ENCODE peak calls at places on chromosome 22, in four cellular contexts. C is brain microvascular endothelial cell; W is right atrium auricular region; A is CD8-positive, alpha-beta T cell. M is an unnamed sample.

GRCh38 chr22:30238661-30239420 is 7.7 kb downstream of the LIF start:
- DNase-seq in C (peak; percentile 81), W (no peak), A (no peak), M (peak; percentile 65)

GRCh38 chr22:29938285-29938693 is 55.3 kb downstream of the MTMR3 start:
- DNase-seq in W (no peak), C (no peak), A (no peak), M (no peak)

GRCh38 chr22:46598737-46599424 is 21.3 kb upstream of the GRAMD4 start:
- DNase-seq in A (no peak), C (no peak), W (no peak), M (no peak)

GRCh38 chr22:50117168-50117762 is 27.5 kb downstream of the MOV10L1 start:
- DNase-seq in A (no peak), W (no peak), C (no peak), M (no peak)

GRCh38 chr22:47355776-47356432 is 593.5 kb downstream of the TBC1D22A start:
- DNase-seq in W (peak; percentile 34), C (no peak), A (no peak), M (no peak)

GRCh38 chr22:46359362-46359761 is 23.8 kb downstream of the TRMU start:
- DNase-seq in C (no peak), A (no peak), W (no peak), M (no peak)

GRCh38 chr22:38935023-38935422 is 22.4 kb upstream of the APOBEC3A start:
- DNase-seq in A (no peak), C (no peak), W (no peak), M (no peak)

GRCh38 chr22:42945736-42946135 is 69.2 kb downstream of the PACSIN2 start:
- DNase-seq in A (no peak), C (no peak), W (no peak), M (no peak)

GRCh38 chr22:31248138-31248745 is 36.1 kb downstream of the LIMK2 start:
- DNase-seq in A (peak; percentile 40), W (peak; percentile 76), C (peak; percentile 94), M (peak; percentile 80)

GRCh38 chr22:46364341-46365165 is 29.0 kb downstream of the TRMU start:
- DNase-seq in W (no peak), C (no peak), A (no peak), M (no peak)

GRCh38 chr22:32660292-32660691 is 141.2 kb upstream of the TIMP3 start:
- DNase-seq in W (peak; percentile 85), A (peak; percentile 8), C (peak; percentile 47), M (no peak)

GRCh38 chr22:27139935-27140493 is 482.6 kb downstream of the MIAT start:
- DNase-seq in W (peak; percentile 78), C (peak; percentile 93), A (no peak), M (no peak)

GRCh38 chr22:49286236-49286760 is 541.4 kb downstream of the BRD1 start:
- DNase-seq in W (no peak), A (no peak), C (no peak), M (no peak)

GRCh38 chr22:43343262-43343988 is at the start of gene SCUBE1:
- DNase-seq in C (no peak), A (peak; percentile 4), W (no peak), M (no peak)

GRCh38 chr22:31218565-31219262 is 6.6 kb downstream of the LIMK2 start:
- DNase-seq in C (no peak), W (no peak), A (no peak), M (no peak)

GRCh38 chr22:27220349-27220748 is 563.0 kb downstream of the MIAT start:
- DNase-seq in W (no peak), C (peak; percentile 91), A (no peak), M (peak; percentile 46)

GRCh38 chr22:37275622-37276021 is 6.7 kb upstream of the CYTH4 start:
- DNase-seq in A (no peak), C (no peak), W (no peak), M (no peak)

GRCh38 chr22:44524806-44525205 is 26.8 kb upstream of the RTL6 start:
- DNase-seq in C (no peak), A (no peak), W (no peak), M (no peak)

GRCh38 chr22:29692327-29692640 is 27.5 kb upstream of the CABP7 start:
- DNase-seq in C (no peak), W (no peak), A (no peak), M (no peak)

GRCh38 chr22:17920992-17921650 is 103.2 kb downstream of the MICAL3 start:
- DNase-seq in C (no peak), W (no peak), A (no peak), M (no peak)

GRCh38 chr22:45534339-45535192 is 31.9 kb downstream of the FBLN1 start:
- DNase-seq in W (no peak), A (no peak), C (no peak), M (peak; percentile 78)

GRCh38 chr22:46593211-46593676 is 26.9 kb upstream of the GRAMD4 start:
- DNase-seq in C (no peak), A (no peak), W (no peak), M (no peak)

GRCh38 chr22:43127166-43127908 is 15.9 kb downstream of the MCAT start:
- DNase-seq in W (no peak), A (no peak), C (no peak), M (no peak)

GRCh38 chr22:18063311-18063710 is 14.5 kb upstream of the PEX26 start:
- DNase-seq in A (no peak), W (no peak), C (no peak), M (no peak)

GRCh38 chr22:22591348-22592299 is 32.6 kb upstream of the PRAME start:
- DNase-seq in C (no peak), W (no peak), A (no peak), M (no peak)
- TF ChIP-seq CTCF in C (peak; percentile 20), W (peak; percentile 24), A (no peak), M (no peak)

DNA sequence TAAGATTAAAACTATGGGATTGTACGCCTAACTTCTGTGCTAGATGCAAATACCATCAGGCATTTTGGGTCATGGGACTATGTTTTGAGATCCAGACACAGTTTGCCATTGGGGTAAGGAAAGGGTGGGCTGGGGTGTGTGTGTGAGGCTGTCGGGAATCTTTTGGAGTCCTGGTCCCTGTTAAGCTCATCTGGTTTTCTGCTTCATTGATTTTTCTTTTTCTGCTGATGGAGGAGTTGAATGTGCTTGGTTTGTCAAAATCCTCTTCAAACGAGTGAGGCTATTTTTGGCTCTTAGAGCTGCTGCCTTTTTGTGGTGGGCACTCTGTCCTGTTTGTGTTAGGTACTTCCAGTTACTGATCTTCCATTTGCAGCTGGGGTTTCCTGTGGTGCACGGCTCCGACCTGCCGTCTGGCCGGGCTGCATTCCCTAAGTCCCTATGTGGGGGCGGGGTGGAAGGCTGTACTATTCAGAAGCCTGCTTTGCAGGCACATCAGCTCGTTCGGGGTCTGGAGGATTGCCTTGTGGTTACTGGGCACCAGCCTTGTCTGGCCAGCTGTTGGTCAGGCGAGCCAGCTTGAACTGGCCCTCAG is 2.9 kb downstream of the BCR start:
- DNase-seq in C (peak; percentile 43), A (no peak), W (peak; percentile 69), M (no peak)
- H3K4me3 ChIP-seq in C (peak overlapping the region; percentile 47), A (peak overlapping the region; percentile 48), W (peak overlapping the region; percentile 67), M (peak overlapping the region; percentile 83)

GRCh38 chr22:21951931-21952465 is 650 bp downstream of the PPM1F start:
- DNase-seq in A (no peak), W (peak; percentile 63), C (peak; percentile 34), M (peak; percentile 6)
- H3K27ac ChIP-seq in A (no peak overlapping the region), W (peak overlapping the region; percentile 76), C (no peak overlapping the region), M (no peak overlapping the region)

GRCh38 chr22:20116951-20117645 is at the start of gene TRMT2A:
- DNase-seq in W (peak; percentile 98), C (peak; percentile 97), A (peak; percentile 91), M (peak; percentile 94)
- TF ChIP-seq CTCF in W (no peak), C (no peak), A (no peak), M (no peak)

GRCh38 chr22:40396882-40397281 is 26.5 kb downstream of the SGSM3 start:
- DNase-seq in C (peak; percentile 75), A (no peak), W (no peak), M (peak; percentile 59)
- H3K4me3 ChIP-seq in C (no peak overlapping the region), A (no peak overlapping the region), W (no peak overlapping the region), M (no peak overlapping the region)

GRCh38 chr22:20130319-20130718 is 1.3 kb upstream of the ZDHHC8 start:
- DNase-seq in W (no peak), C (no peak), A (no peak), M (no peak)

GRCh38 chr22:20129747-20130014 is 1.9 kb upstream of the ZDHHC8 start:
- DNase-seq in W (no peak), C (no peak), A (no peak), M (no peak)

GRCh38 chr22:20131593-20131855 is at the start of gene ZDHHC8:
- DNase-seq in W (no peak), C (no peak), A (no peak), M (no peak)

GRCh38 chr22:20131856-20132685 is 467 bp downstream of the ZDHHC8 start:
- DNase-seq in C (no peak), A (no peak), W (no peak), M (no peak)

GRCh38 chr22:20130739-20131592 is 638 bp upstream of the ZDHHC8 start:
- DNase-seq in W (peak; percentile 86), C (peak; percentile 68), A (peak; percentile 46), M (peak; percentile 15)
- H3K27ac ChIP-seq in W (peak overlapping the region; percentile 98), C (peak overlapping the region; percentile 45), A (peak overlapping the region; percentile 58), M (peak overlapping the region; percentile 47)

DNA sequence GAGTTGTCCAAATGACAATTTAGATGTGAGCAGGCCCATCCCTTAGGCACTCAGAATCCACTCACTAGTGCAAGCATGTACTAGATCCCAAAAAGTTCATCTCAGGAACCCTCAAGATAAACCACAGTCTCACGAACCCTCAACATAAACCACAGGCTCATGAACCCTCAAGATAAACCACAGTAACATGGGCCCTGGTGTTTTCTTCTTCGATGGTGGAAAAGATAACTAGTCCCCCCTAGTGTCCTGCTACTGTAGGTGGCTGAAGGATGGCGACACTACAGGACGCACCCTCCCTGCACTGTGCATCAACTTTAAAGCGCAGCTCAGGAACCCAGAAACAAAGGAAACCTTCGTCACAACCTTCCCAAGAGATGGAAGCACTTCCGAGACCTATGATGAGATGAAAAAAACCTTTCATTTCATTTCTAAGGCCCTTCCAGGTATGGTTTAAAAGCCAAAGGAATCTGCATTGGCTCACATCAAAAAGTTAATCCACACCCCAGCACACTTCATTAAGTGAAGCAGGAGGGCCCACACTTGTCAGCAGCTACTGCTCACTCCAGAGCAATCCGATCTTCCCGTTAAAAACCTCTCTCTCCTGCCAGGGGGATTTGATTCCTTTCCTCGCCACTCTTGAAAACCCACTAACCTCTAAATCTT is 2.4 kb downstream of the LARGE1 start:
- DNase-seq in A (no peak), W (no peak), C (no peak), M (no peak)
- TF ChIP-seq CTCF in A (no peak), W (peak; percentile 37), C (peak; percentile 57), M (peak; percentile 50)